ENCODE peak calls at places on chromosomes 6 and 20, in eight cellular contexts. O is prostate gland, H is HCT116, C is GM12891, Q is HepG2, S is A549, M is IMR-90, K is lower leg skin. F is an unnamed sample.

GRCh38 chr6:52539607-52540006 is 37.3 kb downstream of the TRAM2 start:
- DNase-seq in K (no peak), S (no peak), Q (no peak), C (no peak), M (peak), O (no peak), H (no peak), F (no peak)

GRCh38 chr6:136676075-136676474 is 116.2 kb downstream of the MAP3K5 start:
- DNase-seq in S (no peak), H (no peak), Q (no peak), M (no peak), O (no peak), C (no peak), K (no peak), F (no peak)

GRCh38 chr6:127302728-127303675 is 36.3 kb downstream of the RNF146 start:
- DNase-seq in C (peak), S (peak), K (no peak), H (peak), O (peak), M (peak), Q (peak), F (peak)

GRCh38 chr6:12288844-12289654 is 1.1 kb upstream of the EDN1 start:
- DNase-seq in M (peak), C (peak), Q (peak), S (peak), K (no peak), H (peak), O (peak), F (no peak)

GRCh38 chr20:6384368-6384767 is 261.5 kb upstream of the FERMT1 start:
- DNase-seq in K (no peak), Q (no peak), M (no peak), C (no peak), H (no peak), O (no peak), S (no peak), F (no peak)

GRCh38 chr6:143677891-143678737 is at the start of gene PHACTR2:
- DNase-seq in K (peak), Q (peak), O (peak), M (peak), H (peak), C (peak), S (peak), F (peak)

GRCh38 chr20:59063358-59064213 is 21.0 kb upstream of the PRELID3B start:
- DNase-seq in S (peak), K (no peak), M (peak), Q (no peak), O (no peak), H (peak), C (no peak), F (peak)

GRCh38 chr20:31260326-31260932 is 3.0 kb downstream of the DEFB115 start:
- DNase-seq in M (no peak), S (peak), K (no peak), H (peak), O (no peak), Q (peak), C (no peak), F (no peak)

GRCh38 chr20:3565851-3566250 is 95.0 kb downstream of the ATRN start:
- DNase-seq in K (no peak), Q (no peak), C (no peak), H (no peak), M (no peak), O (no peak), S (no peak), F (no peak)

GRCh38 chr20:34512266-34512954 is 3.8 kb upstream of the DYNLRB1 start:
- DNase-seq in H (no peak), M (peak), O (no peak), S (no peak), K (no peak), C (no peak), Q (peak), F (no peak)

DNA sequence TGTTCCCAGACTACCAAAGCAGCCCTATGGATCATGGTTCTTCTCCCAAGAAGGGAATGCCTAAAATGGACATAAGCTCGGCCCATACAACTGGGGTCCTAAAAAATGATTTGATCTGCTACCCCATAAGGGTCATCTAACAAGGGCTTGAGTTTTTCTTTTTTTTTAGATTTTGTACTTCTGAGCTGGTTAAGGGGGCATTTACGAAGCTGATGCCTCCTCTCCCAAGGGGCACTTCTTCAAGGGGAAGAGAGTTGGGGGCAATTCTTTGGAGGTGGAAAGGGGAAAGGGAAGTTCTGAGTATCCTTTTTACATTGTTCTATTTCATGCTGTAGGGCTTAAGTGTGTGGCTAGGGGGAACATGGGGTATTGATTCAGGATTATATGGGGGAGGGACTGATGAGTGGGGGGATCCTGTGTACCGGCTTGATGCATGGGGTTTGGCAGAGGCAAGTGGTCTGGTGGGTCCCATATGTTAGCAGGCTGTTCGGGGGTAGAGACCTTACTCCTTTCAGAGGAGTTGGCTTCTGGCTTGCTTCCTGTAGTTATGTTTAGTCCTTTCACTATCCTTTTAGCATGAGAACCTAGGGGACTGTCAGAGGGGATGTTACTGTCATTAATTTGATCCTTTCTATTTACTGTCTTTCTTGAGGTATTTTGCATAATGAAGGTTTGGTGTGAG is 8.1 kb upstream of the ZNFX1 start:
- DNase-seq in H (no peak), K (no peak), S (no peak), C (no peak), O (no peak), M (no peak), Q (no peak), F (no peak)
- TF ChIP-seq POLR2A in H (no peak), K (no peak), S (no peak), C (peak), O (no peak), M (no peak), Q (peak), F (no peak)

DNA sequence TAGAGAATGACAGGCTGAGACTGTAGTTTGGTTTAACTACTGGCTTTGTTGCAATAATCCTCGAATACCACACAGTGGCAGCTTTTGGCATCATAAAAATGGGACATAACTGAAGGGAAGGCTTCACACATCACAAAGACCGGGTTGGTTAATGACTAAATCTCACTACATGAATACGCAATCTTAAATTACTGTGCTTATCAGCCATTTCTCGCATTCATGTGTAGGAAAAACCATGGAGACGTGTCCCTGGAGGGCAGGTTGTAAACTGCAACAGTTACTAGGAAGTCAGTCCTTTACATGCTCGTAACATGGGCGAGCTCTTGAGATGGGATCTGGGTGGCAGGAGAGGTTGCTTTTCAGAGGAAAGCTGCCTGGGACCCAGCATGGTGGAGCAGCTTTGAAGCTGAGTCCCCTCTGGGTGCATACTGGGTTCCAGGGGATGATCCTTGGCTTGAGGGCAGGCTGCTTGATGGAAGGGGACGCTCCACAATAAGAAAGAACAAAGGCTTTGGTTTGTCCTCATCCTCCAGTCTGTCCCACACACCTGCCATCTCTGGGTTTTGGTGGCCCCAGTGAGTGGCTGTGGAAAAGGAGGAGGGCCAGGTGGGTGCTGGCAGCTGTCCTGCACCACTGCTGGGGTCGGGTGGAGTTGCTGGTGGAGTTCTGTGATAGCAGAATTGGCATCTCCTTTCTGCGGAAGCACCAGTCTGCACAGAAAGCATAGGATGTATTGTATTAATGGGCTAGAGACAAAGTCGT is 2.1 kb downstream of the RPS21 start:
- DNase-seq in Q (no peak), K (no peak), C (no peak), M (no peak), O (no peak), S (no peak), H (no peak), F (no peak)
- TF ChIP-seq POLR2A in Q (peak), K (no peak), C (peak), M (no peak), O (no peak), S (no peak), H (peak), F (no peak)

GRCh38 chr6:128885381-128885780 is 2.4 kb downstream of the LAMA2 start:
- DNase-seq in H (no peak), O (no peak), K (no peak), Q (no peak), M (no peak), C (no peak), S (no peak), F (no peak)

GRCh38 chr6:128882560-128882959 is 378 bp upstream of the LAMA2 start:
- DNase-seq in O (no peak), S (no peak), H (no peak), M (peak), K (no peak), C (no peak), Q (no peak), F (no peak)

GRCh38 chr6:128888444-128889175 is 5.7 kb downstream of the LAMA2 start:
- DNase-seq in K (no peak), C (no peak), M (no peak), Q (no peak), H (no peak), S (no peak), O (no peak), F (no peak)

GRCh38 chr6:128882991-128883571 is at the start of gene LAMA2:
- DNase-seq in O (peak), S (no peak), K (peak), H (no peak), M (peak), Q (peak), C (no peak), F (peak)
- TF ChIP-seq POLR2A in O (no peak), S (no peak), K (peak), H (no peak), M (no peak), Q (no peak), C (no peak), F (peak)

DNA sequence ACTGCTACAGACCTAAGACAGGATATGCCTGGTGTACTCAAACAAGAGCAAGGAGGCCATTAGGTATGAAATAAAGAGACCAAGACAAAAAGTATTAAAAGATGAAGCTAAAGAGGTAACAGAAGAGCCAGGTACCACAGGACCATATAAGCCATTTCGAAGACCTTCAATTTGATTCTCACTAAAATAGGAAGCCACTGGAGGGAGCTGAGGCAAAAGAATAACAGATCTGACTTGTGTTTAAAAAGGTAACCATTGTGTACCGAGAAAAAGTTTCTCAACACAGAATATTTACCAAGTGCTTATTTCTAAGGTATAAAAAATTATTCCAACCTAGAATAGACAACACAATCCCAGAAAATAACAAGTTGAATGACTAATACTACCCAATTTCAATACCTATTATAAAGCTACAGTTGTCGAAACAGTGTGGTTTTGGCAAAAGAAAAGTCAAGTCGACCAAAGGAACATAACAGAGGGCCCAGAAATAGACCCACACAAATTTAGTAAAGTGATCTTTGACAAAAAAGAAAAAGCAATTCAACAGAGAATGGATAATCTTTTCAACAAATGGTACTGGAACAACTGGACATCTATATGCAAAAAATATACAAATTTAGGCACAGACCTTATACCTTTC is 125.3 kb upstream of the DST start:
- DNase-seq in H (no peak), S (no peak), K (no peak), C (no peak), O (no peak), M (no peak), Q (no peak), F (no peak)
- TF ChIP-seq POLR2A in H (no peak), S (no peak), K (no peak), C (no peak), O (no peak), M (no peak), Q (no peak), F (no peak)

DNA sequence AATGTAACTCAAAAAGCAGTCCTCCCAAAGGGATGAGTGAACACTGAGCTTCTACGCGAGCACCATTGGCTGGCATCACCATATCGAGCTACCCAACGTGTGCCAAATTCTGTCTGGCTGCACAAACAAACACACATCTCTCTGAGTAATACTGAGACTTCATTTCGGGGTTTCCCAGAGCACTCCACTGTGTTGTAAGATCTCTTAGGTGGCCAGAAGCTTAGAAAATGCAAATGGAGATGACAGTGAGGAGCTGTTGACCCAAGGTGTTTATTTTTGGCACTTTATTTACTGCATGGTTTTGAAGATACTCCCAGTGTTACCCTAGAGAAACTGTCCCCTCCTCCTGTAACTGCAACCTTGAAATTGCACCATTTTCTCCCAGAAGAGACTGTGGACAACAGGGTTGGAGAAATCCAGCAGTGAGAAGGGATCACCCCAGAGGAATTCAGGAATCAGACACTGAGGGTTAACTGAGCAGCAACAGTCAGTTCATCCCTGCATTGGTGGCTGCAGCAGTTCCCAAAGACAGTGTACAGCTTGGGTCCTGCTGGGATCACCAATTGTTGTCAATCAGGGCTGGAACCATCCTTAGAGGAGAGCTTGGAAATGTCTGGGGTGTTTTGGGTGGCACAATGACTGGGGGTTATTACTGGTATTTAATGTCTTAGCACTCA is 1.0 kb upstream of the RIPOR2 start:
- DNase-seq in O (no peak), S (no peak), H (no peak), M (peak), Q (no peak), C (no peak), K (no peak), F (no peak)
- TF ChIP-seq POLR2A in O (no peak), S (no peak), H (no peak), M (no peak), Q (no peak), C (peak), K (no peak), F (no peak)

GRCh38 chr6:29974901-29975560 is 32.7 kb downstream of the HLA-A start:
- DNase-seq in C (no peak), O (no peak), H (no peak), M (no peak), S (no peak), K (no peak), Q (no peak), F (no peak)

GRCh38 chr6:29975561-29975907 is 33.2 kb downstream of the HLA-A start:
- DNase-seq in M (no peak), H (no peak), Q (no peak), K (no peak), S (no peak), C (no peak), O (no peak), F (no peak)

GRCh38 chr6:29976253-29976587 is 33.9 kb downstream of the HLA-A start:
- DNase-seq in K (no peak), Q (no peak), S (no peak), O (no peak), M (no peak), C (no peak), H (no peak), F (no peak)

GRCh38 chr6:29977425-29977727 is 35.0 kb downstream of the HLA-A start:
- DNase-seq in Q (no peak), C (no peak), S (no peak), K (no peak), O (no peak), M (no peak), H (no peak), F (no peak)

GRCh38 chr6:29976588-29977424 is 34.5 kb downstream of the HLA-A start:
- DNase-seq in O (peak), C (peak), K (peak), M (peak), Q (peak), H (peak), S (peak), F (peak)
- TF ChIP-seq POLR2A in O (peak), C (no peak), K (no peak), M (peak), Q (peak), H (no peak), S (peak), F (peak)